ENCODE peak calls at places on chromosomes 7 and 10, in nine cellular contexts. D, C, S, V, Z, M, O, A and I are unnamed samples.
A peak's percentile ranks its signal among the peaks of the same experiment; 100 is the strongest.

GRCh38 chr7:98862716-98863420 is 6.9 kb downstream of the TMEM130 start:
- DNase-seq in D (no peak), Z (no peak), V (no peak), C (no peak), S (no peak), O (no peak), A (no peak), M (no peak), I (no peak)

GRCh38 chr10:86231796-86232560 is 134.6 kb downstream of the GRID1 start:
- DNase-seq in M (no peak), D (no peak), V (no peak), S (no peak), A (no peak), O (no peak), Z (no peak), C (no peak), I (no peak)

GRCh38 chr7:129845178-129845971 is 107.4 kb downstream of the UBE2H start:
- DNase-seq in O (no peak), A (peak; percentile 86), Z (no peak), V (peak; percentile 88), D (no peak), S (no peak), C (no peak), M (peak; percentile 75), I (peak; percentile 22)

GRCh38 chr7:64098-64521 is 128.3 kb upstream of the FAM20C start:
- DNase-seq in S (no peak), A (peak; percentile 43), C (no peak), D (no peak), Z (peak; percentile 65), O (peak; percentile 64), V (peak; percentile 86), M (no peak), I (no peak)

GRCh38 chr10:89352039-89352597 is 24.3 kb downstream of the IFIT3 start:
- DNase-seq in M (peak; percentile 82), V (peak; percentile 99), Z (no peak), S (peak; percentile 94), A (peak; percentile 98), D (no peak), O (peak; percentile 48), C (no peak), I (peak; percentile 96)

GRCh38 chr10:11165591-11166543 is 148.2 kb downstream of the CELF2 start:
- DNase-seq in S (no peak), C (peak; percentile 55), M (no peak), V (no peak), Z (peak; percentile 72), O (peak; percentile 40), D (peak; percentile 63), A (no peak), I (no peak)

GRCh38 chr10:110775406-110775805 is 96.3 kb upstream of the PDCD4 start:
- DNase-seq in C (no peak), A (no peak), V (no peak), M (no peak), S (no peak), O (no peak), Z (no peak), D (no peak), I (no peak)

GRCh38 chr10:62424026-62424425 is 49.9 kb downstream of the ZNF365 start:
- DNase-seq in A (no peak), D (no peak), O (no peak), C (no peak), V (peak; percentile 33), M (no peak), S (no peak), Z (no peak), I (no peak)

GRCh38 chr7:5634107-5634950 is 147.1 kb downstream of the RNF216 start:
- DNase-seq in S (peak; percentile 61), D (no peak), C (no peak), Z (peak; percentile 82), O (peak; percentile 58), V (no peak), M (peak; percentile 99), A (peak; percentile 79), I (peak; percentile 28)

GRCh38 chr10:23370106-23370505 is 25.5 kb upstream of the C10orf67 start:
- DNase-seq in A (no peak), C (no peak), V (no peak), Z (no peak), D (no peak), M (peak; percentile 4), S (peak; percentile 37), O (no peak), I (no peak)

GRCh38 chr7:117048854-117049321 is 95.6 kb downstream of the ST7 start:
- DNase-seq in S (no peak), O (no peak), M (no peak), C (no peak), V (no peak), Z (no peak), A (no peak), D (no peak), I (no peak)

GRCh38 chr10:86944907-86945306 is 12.5 kb downstream of the MMRN2 start:
- DNase-seq in S (no peak), C (no peak), V (no peak), A (no peak), O (no peak), Z (no peak), M (no peak), D (no peak), I (no peak)

GRCh38 chr7:131488361-131488760 is 68.1 kb downstream of the PODXL start:
- DNase-seq in C (no peak), D (no peak), V (peak; percentile 60), S (no peak), M (no peak), O (no peak), A (no peak), Z (no peak), I (no peak)

GRCh38 chr10:43390791-43391190 is 18.2 kb downstream of the HNRNPF start:
- DNase-seq in Z (no peak), O (no peak), S (no peak), M (no peak), V (peak; percentile 64), A (peak; percentile 16), D (peak; percentile 18), C (no peak), I (no peak)

GRCh38 chr7:467393-467828 is 52.2 kb downstream of the PDGFA start:
- DNase-seq in V (no peak), D (no peak), S (no peak), M (no peak), O (no peak), C (no peak), A (no peak), Z (no peak), I (no peak)

GRCh38 chr7:88167223-88167622 is 52.6 kb downstream of the SRI start:
- DNase-seq in V (no peak), Z (no peak), A (no peak), C (no peak), M (no peak), S (no peak), D (no peak), O (no peak), I (no peak)

GRCh38 chr10:69647819-69648218 is 17.8 kb downstream of the FAM241B start:
- DNase-seq in V (no peak), A (no peak), O (no peak), C (no peak), S (no peak), M (no peak), Z (no peak), D (no peak), I (no peak)

GRCh38 chr10:97631098-97631497 is 2.2 kb downstream of the MORN4 start:
- DNase-seq in S (no peak), A (no peak), C (no peak), V (peak; percentile 53), D (no peak), M (no peak), Z (no peak), O (no peak), I (no peak)

GRCh38 chr7:38873433-38873832 is 35.6 kb downstream of the VPS41 start:
- DNase-seq in D (no peak), V (no peak), Z (no peak), C (no peak), A (peak; percentile 14), O (no peak), M (no peak), S (no peak), I (no peak)

GRCh38 chr7:13880789-13881188 is 108.7 kb downstream of the ETV1 start:
- DNase-seq in D (no peak), M (no peak), S (no peak), C (no peak), O (no peak), V (peak; percentile 90), A (peak; percentile 91), Z (no peak), I (no peak)

GRCh38 chr10:132544744-132545658 is 7.4 kb downstream of the INPP5A start:
- DNase-seq in S (no peak), V (no peak), A (no peak), D (no peak), O (no peak), C (no peak), Z (no peak), M (no peak), I (no peak)

GRCh38 chr7:40009301-40009700 is 59.2 kb downstream of the CDK13 start:
- DNase-seq in A (no peak), Z (no peak), D (no peak), C (no peak), O (no peak), S (no peak), M (no peak), V (no peak), I (no peak)